ENCODE peak calls at places on chromosomes 7 and 10, in seven cellular contexts. T, Q, N, D, C, J and A are unnamed samples.

GRCh38 chr10:6739530-6740174 is 159.6 kb upstream of the PRKCQ start:
- DNase-seq in T (no peak), Q (no peak), N (no peak), D (peak; percentile 69), C (no peak), J (no peak), A (no peak)

GRCh38 chr10:119431768-119432135 is 110.8 kb downstream of the RGS10 start:
- DNase-seq in T (no peak), Q (no peak), N (no peak), D (no peak), C (no peak), J (no peak), A (no peak)

GRCh38 chr7:33922820-33923219 is 17.5 kb downstream of the BMPER start:
- DNase-seq in T (no peak), Q (no peak), N (no peak), D (no peak), C (no peak), J (no peak), A (no peak)

GRCh38 chr7:74289018-74289659 is at the start of gene CLIP2:
- DNase-seq in T (peak; percentile 83), Q (no peak), N (peak; percentile 59), D (peak; percentile 76), C (peak; percentile 94), J (peak; percentile 95), A (no peak)

GRCh38 chr7:116618729-116619128 is 53.3 kb upstream of the MET start:
- DNase-seq in T (no peak), Q (no peak), N (no peak), D (no peak), C (no peak), J (no peak), A (no peak)

GRCh38 chr10:5364365-5364764 is 401 bp upstream of the UCN3 start:
- DNase-seq in T (no peak), Q (no peak), N (no peak), D (no peak), C (no peak), J (no peak), A (no peak)

GRCh38 chr10:99394761-99395386 is 35.5 kb downstream of the GOT1 start:
- DNase-seq in T (no peak), Q (no peak), N (no peak), D (peak; percentile 46), C (no peak), J (no peak), A (no peak)

GRCh38 chr7:117385340-117386124 is 41.8 kb downstream of the ASZ1 start:
- DNase-seq in T (peak; percentile 7), Q (no peak), N (no peak), D (peak; percentile 19), C (peak; percentile 25), J (no peak), A (no peak)

GRCh38 chr10:48800283-48800675 is 115.6 kb downstream of the WDFY4 start:
- DNase-seq in T (peak; percentile 65), Q (no peak), N (no peak), D (no peak), C (no peak), J (no peak), A (no peak)

GRCh38 chr10:90635111-90635798 is 222.6 kb downstream of the HTR7 start:
- DNase-seq in T (no peak), Q (no peak), N (no peak), D (no peak), C (no peak), J (peak; percentile 21), A (no peak)

GRCh38 chr7:3243680-3244079 is 57.4 kb upstream of the SDK1 start:
- DNase-seq in T (no peak), Q (no peak), N (no peak), D (no peak), C (no peak), J (no peak), A (no peak)

GRCh38 chr7:128997161-128997560 is 57.8 kb downstream of the TNPO3 start:
- DNase-seq in T (no peak), Q (no peak), N (no peak), D (peak; percentile 12), C (no peak), J (no peak), A (no peak)

GRCh38 chr7:47951374-47951773 is 3.1 kb upstream of the PKD1L1 start:
- DNase-seq in T (no peak), Q (no peak), N (no peak), D (no peak), C (peak; percentile 35), J (no peak), A (no peak)

GRCh38 chr10:95373660-95374059 is 82.9 kb upstream of the PDLIM1 start:
- DNase-seq in T (no peak), Q (no peak), N (no peak), D (no peak), C (no peak), J (no peak), A (no peak)

GRCh38 chr10:95480901-95481491 is 80.2 kb downstream of the SORBS1 start:
- DNase-seq in T (no peak), Q (no peak), N (no peak), D (peak; percentile 61), C (peak; percentile 72), J (no peak), A (no peak)

GRCh38 chr10:64350665-64351064 is 829.5 kb downstream of the REEP3 start:
- DNase-seq in T (no peak), Q (no peak), N (no peak), D (no peak), C (no peak), J (peak; percentile 9), A (no peak)

GRCh38 chr10:11355625-11356024 is 255.8 kb downstream of the USP6NL start:
- DNase-seq in T (no peak), Q (no peak), N (no peak), D (no peak), C (no peak), J (no peak), A (no peak)

GRCh38 chr10:11357361-11357760 is 254.1 kb downstream of the USP6NL start:
- DNase-seq in T (no peak), Q (no peak), N (no peak), D (no peak), C (no peak), J (no peak), A (no peak)

GRCh38 chr10:11359849-11360248 is 251.6 kb downstream of the USP6NL start:
- DNase-seq in T (no peak), Q (no peak), N (no peak), D (no peak), C (no peak), J (no peak), A (no peak)

GRCh38 chr10:11358923-11359560 is 252.4 kb downstream of the USP6NL start:
- DNase-seq in T (no peak), Q (no peak), N (no peak), D (no peak), C (no peak), J (no peak), A (no peak)

DNA sequence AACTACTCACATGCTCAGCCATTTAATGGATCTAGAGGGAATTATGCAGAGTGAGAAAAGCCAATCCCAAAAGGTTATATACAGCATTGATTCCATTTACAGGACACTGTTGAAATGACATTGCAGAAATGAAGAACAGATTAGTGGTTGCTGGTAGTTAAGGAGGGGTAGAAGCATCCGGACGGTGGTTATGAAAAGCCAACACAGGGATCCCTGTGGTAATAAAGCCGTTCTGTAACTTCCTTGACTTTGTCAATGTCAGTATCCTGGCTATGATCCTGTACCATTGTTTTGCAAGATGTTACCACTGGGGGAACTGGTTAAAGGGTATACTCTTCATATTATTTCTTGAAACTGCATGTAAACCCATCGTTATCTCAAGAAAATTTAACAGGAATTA is 253.4 kb downstream of the USP6NL start:
- DNase-seq in T (no peak), Q (no peak), N (no peak), D (no peak), C (no peak), J (no peak), A (no peak)
- H3K27ac ChIP-seq in T (no peak overlapping the region), Q (no peak overlapping the region), N (no peak overlapping the region), D (no peak overlapping the region), C (no peak overlapping the region), J (no peak overlapping the region), A (no peak overlapping the region)

DNA sequence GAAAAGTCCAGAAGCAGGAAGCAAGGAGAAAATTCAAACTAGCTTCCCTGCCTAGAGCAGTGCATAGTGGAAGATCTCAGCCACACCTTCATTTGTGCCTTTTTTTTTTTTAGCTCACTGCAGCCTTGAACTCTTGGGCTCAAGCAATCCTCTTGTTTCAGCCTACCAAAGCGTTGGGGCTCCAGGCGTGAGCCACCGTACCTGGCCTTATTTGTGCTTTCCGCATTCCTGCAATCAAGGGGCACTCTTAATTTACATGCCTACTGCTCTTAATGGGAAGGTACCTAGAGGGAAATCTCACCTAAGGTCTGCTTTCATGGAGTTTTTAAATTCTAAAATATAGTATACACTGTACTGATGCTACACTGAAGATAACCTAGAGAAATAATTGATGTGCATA is 8.4 kb upstream of the PIP4K2A start:
- DNase-seq in T (no peak), Q (no peak), N (no peak), D (no peak), C (no peak), J (no peak), A (no peak)
- H3K4me3 ChIP-seq in T (no peak overlapping the region), Q (no peak overlapping the region), N (no peak overlapping the region), D (no peak overlapping the region), C (no peak overlapping the region), J (no peak overlapping the region), A (no peak overlapping the region)

DNA sequence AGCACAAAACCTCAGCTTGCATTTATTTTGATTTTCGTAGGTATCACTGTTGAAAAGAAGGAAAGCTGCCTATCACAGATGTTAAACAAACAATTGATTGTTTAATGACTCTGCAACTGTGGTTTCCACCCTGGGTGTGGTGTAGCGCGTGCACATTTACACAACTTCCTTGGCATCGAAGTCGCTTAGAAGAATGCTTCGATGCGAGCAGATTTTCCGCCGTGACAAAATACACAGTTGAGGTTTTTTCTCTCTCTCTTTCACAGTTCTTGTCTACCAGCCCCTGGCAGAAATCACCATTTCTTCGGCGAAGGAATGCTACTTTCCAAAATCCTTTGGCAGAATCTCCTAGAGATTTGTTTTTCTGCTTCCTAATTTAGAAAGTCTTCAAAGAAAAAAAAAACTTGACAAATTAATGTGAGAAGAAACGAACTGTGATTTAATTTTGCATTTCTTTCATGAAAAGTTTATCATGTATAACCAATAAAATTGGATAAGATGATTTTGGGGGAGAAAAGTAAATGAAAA is 70.7 kb upstream of the C1QL3 start:
- DNase-seq in T (no peak), Q (no peak), N (no peak), D (no peak), C (no peak), J (no peak), A (no peak)
- H3K36me3 ChIP-seq in T (no peaks in the 10 kb centered on the region), Q (no peaks in the 10 kb centered on the region), N (no peaks in the 10 kb centered on the region), D (peaks cover 3% of the 10 kb centered on the region), C (no peaks in the 10 kb centered on the region), J (no peaks in the 10 kb centered on the region), A (peaks cover 31% of the 10 kb centered on the region)

DNA sequence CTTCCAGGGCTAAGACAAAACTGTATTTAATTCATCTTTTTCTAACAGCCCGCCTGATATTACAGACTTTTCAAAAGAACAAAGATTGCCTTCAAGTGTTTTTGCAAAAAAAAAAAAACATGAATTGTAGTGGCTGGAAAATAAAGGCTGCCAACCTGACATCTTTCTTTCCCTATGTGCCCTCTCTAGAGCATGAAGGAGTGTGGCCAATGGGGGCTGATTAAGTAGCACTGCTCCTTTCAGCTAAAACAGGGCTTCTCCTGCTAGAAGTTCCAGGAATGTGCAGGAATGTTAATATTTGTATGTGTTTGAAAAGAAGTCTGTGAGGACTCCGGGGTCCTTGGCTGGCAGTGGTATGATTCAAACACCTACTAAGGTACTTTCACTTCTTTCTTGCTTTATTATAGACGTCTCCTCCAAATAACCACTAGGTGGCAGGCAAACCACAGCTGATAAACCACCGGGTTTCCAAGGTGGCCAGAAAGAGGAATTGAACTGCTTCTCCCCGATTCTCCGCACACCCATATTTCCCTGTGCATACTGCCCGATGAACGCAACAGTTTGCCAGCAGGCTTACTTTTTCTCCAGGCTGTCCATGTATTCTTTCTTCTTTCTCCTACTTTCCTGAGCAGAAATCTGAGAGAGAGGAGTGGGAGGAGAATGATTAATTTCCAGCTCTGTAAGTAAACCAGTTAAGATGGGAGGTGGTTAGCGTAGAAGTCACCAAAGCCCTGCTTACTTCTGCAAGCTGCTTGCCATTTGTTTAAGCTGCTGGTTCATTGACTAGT is 56.8 kb upstream of the DGKI start:
- DNase-seq in T (peak; percentile 83), Q (no peak), N (peak; percentile 25), D (peak; percentile 52), C (peak; percentile 84), J (peak; percentile 83), A (no peak)
- H3K27ac ChIP-seq in T (no peak overlapping the region), Q (peak overlapping the region; percentile 43), N (no peak overlapping the region), D (no peak overlapping the region), C (peak overlapping the region; percentile 62), J (no peak overlapping the region), A (peak overlapping the region; percentile 31)